ENCODE peak calls at places on chromosomes 3 and 15, in five cellular contexts. One of them, this sample, is unnamed.

GRCh38 chr3:9682123-9682522 is 21.5 kb upstream of the CPNE9 start:
- DNase-seq in pancreas: peak
- DNase-seq in tibial artery: no peak
- DNase-seq in PC-9: no peak
- DNase-seq in endodermal cell: no peak
- DNase-seq in this sample: no peak

GRCh38 chr3:36201546-36201945 is 178.8 kb upstream of the STAC start:
- DNase-seq in pancreas: no peak
- DNase-seq in endodermal cell: no peak
- DNase-seq in PC-9: no peak
- DNase-seq in tibial artery: no peak
- DNase-seq in this sample: no peak

GRCh38 chr15:39747326-39747725 is 35.3 kb downstream of the FSIP1 start:
- DNase-seq in tibial artery: no peak
- DNase-seq in PC-9: no peak
- DNase-seq in pancreas: no peak
- DNase-seq in endodermal cell: no peak
- DNase-seq in this sample: peak

GRCh38 chr3:141816958-141817357 is 53.8 kb downstream of the GRK7 start:
- DNase-seq in pancreas: no peak
- DNase-seq in PC-9: no peak
- DNase-seq in tibial artery: no peak
- DNase-seq in endodermal cell: no peak
- DNase-seq in this sample: no peak

GRCh38 chr3:46027021-46027705 is at the start of gene XCR1:
- DNase-seq in tibial artery: no peak
- DNase-seq in pancreas: no peak
- DNase-seq in endodermal cell: no peak
- DNase-seq in PC-9: no peak
- DNase-seq in this sample: no peak

GRCh38 chr3:127651516-127652172 is 21.1 kb upstream of the ABTB1 start:
- DNase-seq in endodermal cell: peak
- DNase-seq in pancreas: no peak
- DNase-seq in tibial artery: no peak
- DNase-seq in PC-9: no peak
- DNase-seq in this sample: no peak

GRCh38 chr15:29070471-29071192 is 184.9 kb downstream of the APBA2 start:
- DNase-seq in pancreas: no peak
- DNase-seq in PC-9: no peak
- DNase-seq in endodermal cell: peak
- DNase-seq in tibial artery: no peak
- DNase-seq in this sample: no peak

GRCh38 chr3:72231439-72232196 is 446.7 kb upstream of the PROK2 start:
- DNase-seq in PC-9: no peak
- DNase-seq in endodermal cell: no peak
- DNase-seq in pancreas: no peak
- DNase-seq in tibial artery: no peak
- DNase-seq in this sample: no peak

GRCh38 chr3:110248666-110249065 is 823.0 kb upstream of the NECTIN3 start:
- DNase-seq in tibial artery: no peak
- DNase-seq in pancreas: no peak
- DNase-seq in PC-9: no peak
- DNase-seq in endodermal cell: no peak
- DNase-seq in this sample: no peak

GRCh38 chr3:108125550-108126071 is 34.8 kb upstream of the CD47 start:
- DNase-seq in PC-9: no peak
- DNase-seq in endodermal cell: no peak
- DNase-seq in pancreas: no peak
- DNase-seq in tibial artery: no peak
- DNase-seq in this sample: no peak

GRCh38 chr15:29669823-29670222 is 152.4 kb downstream of the TJP1 start:
- DNase-seq in endodermal cell: no peak
- DNase-seq in pancreas: no peak
- DNase-seq in tibial artery: no peak
- DNase-seq in PC-9: peak
- DNase-seq in this sample: peak

GRCh38 chr3:171813897-171814460 is 3.7 kb upstream of the PLD1 start:
- DNase-seq in pancreas: no peak
- DNase-seq in endodermal cell: no peak
- DNase-seq in tibial artery: no peak
- DNase-seq in PC-9: no peak
- DNase-seq in this sample: no peak

GRCh38 chr15:75348563-75349350 is 1.9 kb downstream of the NEIL1 start:
- DNase-seq in PC-9: peak
- DNase-seq in endodermal cell: peak
- DNase-seq in tibial artery: no peak
- DNase-seq in pancreas: no peak
- DNase-seq in this sample: no peak

GRCh38 chr3:134035836-134036235 is 6.1 kb upstream of the SLCO2A1 start:
- DNase-seq in tibial artery: no peak
- DNase-seq in endodermal cell: no peak
- DNase-seq in PC-9: no peak
- DNase-seq in pancreas: no peak
- DNase-seq in this sample: no peak

GRCh38 chr3:74789111-74789510 is 174.7 kb upstream of the CNTN3 start:
- DNase-seq in pancreas: no peak
- DNase-seq in endodermal cell: no peak
- DNase-seq in PC-9: no peak
- DNase-seq in tibial artery: no peak
- DNase-seq in this sample: peak

GRCh38 chr3:194738254-194739093 is 52.8 kb downstream of the FAM43A start:
- DNase-seq in tibial artery: peak
- DNase-seq in PC-9: no peak
- DNase-seq in pancreas: peak
- DNase-seq in endodermal cell: no peak
- DNase-seq in this sample: no peak

GRCh38 chr3:31421280-31422048 is 111.3 kb upstream of the STT3B start:
- DNase-seq in PC-9: no peak
- DNase-seq in endodermal cell: no peak
- DNase-seq in pancreas: no peak
- DNase-seq in tibial artery: no peak
- DNase-seq in this sample: no peak

GRCh38 chr15:99963096-99963825 is 230.0 kb upstream of the LYSMD4 start:
- DNase-seq in PC-9: no peak
- DNase-seq in tibial artery: peak
- DNase-seq in endodermal cell: peak
- DNase-seq in pancreas: peak
- DNase-seq in this sample: peak

GRCh38 chr3:23246651-23247050 is 43.5 kb downstream of the UBE2E2 start:
- DNase-seq in pancreas: no peak
- DNase-seq in PC-9: no peak
- DNase-seq in endodermal cell: no peak
- DNase-seq in tibial artery: no peak
- DNase-seq in this sample: no peak

DNA sequence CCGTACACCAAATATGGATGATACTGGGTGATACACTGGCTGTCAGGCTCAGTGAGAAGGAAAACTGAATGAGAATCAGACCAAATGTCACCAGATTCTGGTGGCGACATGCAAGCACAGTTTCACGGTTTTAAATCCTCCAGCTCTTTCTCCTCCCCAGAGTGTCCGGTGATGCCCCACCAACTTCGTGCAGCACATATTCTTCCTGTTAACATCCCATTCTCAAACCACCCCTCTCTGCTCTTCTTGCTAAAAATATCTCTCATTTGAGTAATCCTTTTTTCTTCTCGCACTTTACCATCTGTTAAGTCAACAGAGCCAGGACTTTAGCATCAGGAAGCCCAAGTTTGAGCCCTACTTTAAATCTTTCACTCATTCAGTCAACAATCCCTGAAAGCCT is 68.1 kb upstream of the VGLL4 start:
- DNase-seq in endodermal cell: no peak
- DNase-seq in tibial artery: no peak
- DNase-seq in PC-9: no peak
- DNase-seq in pancreas: no peak
- DNase-seq in this sample: no peak
- H3K27ac ChIP-seq in endodermal cell: no peak
- H3K27ac ChIP-seq in tibial artery: peak
- H3K27ac ChIP-seq in PC-9: no peak
- H3K27ac ChIP-seq in pancreas: no peak
- H3K27ac ChIP-seq in this sample: no peak

GRCh38 chr15:73249499-73249898 is 119.3 kb downstream of the HCN4 start:
- DNase-seq in tibial artery: no peak
- DNase-seq in endodermal cell: no peak
- DNase-seq in PC-9: no peak
- DNase-seq in pancreas: no peak
- DNase-seq in this sample: no peak
- TF ChIP-seq CTCF in tibial artery: no peak
- TF ChIP-seq CTCF in endodermal cell: peak
- TF ChIP-seq CTCF in PC-9: no peak
- TF ChIP-seq CTCF in pancreas: no peak
- TF ChIP-seq CTCF in this sample: no peak

DNA sequence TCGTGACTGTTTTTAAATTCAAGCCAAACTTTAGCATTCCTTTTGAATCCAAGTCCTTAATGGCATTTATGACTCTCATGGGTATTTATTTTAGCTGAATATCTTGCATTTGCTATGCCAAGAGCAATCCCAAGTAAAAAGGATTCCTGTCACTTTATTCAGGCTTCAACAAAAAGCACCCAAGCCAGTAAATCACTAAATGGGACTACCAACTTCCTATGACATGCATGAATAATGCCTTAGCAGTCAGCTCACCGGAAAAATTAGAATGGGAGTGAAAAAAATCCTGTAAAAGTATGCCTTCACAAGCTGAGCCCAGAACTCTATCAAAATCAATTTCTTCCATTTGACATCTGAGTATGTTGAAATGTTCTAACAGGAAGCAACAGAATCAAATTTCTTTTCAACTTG is 1297.9 kb downstream of the ROBO2 start:
- DNase-seq in PC-9: no peak
- DNase-seq in tibial artery: no peak
- DNase-seq in pancreas: no peak
- DNase-seq in endodermal cell: no peak
- DNase-seq in this sample: no peak
- H3K27ac ChIP-seq in PC-9: no peak
- H3K27ac ChIP-seq in tibial artery: no peak
- H3K27ac ChIP-seq in pancreas: no peak
- H3K27ac ChIP-seq in endodermal cell: no peak
- H3K27ac ChIP-seq in this sample: no peak

GRCh38 chr3:4334548-4334947 is 31.4 kb downstream of the SETMAR start:
- DNase-seq in endodermal cell: no peak
- DNase-seq in tibial artery: no peak
- DNase-seq in pancreas: no peak
- DNase-seq in PC-9: no peak
- DNase-seq in this sample: no peak
- TF ChIP-seq CTCF in endodermal cell: peak
- TF ChIP-seq CTCF in tibial artery: no peak
- TF ChIP-seq CTCF in pancreas: no peak
- TF ChIP-seq CTCF in PC-9: no peak
- TF ChIP-seq CTCF in this sample: no peak

DNA sequence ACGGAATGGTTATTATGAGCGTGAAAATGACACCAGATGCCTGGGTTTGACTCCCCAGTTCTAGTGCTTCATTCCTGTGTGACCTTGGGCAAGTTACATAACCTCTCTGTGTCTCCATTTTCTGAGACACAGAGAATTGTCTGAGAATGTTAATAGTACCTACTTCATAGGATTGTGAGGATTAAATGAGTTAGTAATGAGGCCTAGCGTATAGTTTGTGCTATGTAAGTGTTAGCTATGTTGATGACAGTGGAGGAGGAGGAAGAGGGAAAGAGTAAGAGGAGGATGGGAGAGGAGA is 150.3 kb downstream of the MEGF11 start:
- DNase-seq in pancreas: no peak
- DNase-seq in tibial artery: no peak
- DNase-seq in PC-9: no peak
- DNase-seq in endodermal cell: no peak
- DNase-seq in this sample: no peak
- H3K27ac ChIP-seq in pancreas: no peak
- H3K27ac ChIP-seq in tibial artery: no peak
- H3K27ac ChIP-seq in PC-9: no peak
- H3K27ac ChIP-seq in endodermal cell: no peak
- H3K27ac ChIP-seq in this sample: no peak

GRCh38 chr15:42544858-42545629 is 3.5 kb downstream of the LRRC57 start:
- DNase-seq in tibial artery: no peak
- DNase-seq in endodermal cell: no peak
- DNase-seq in PC-9: no peak
- DNase-seq in pancreas: no peak
- DNase-seq in this sample: no peak
- TF ChIP-seq CTCF in tibial artery: no peak
- TF ChIP-seq CTCF in endodermal cell: no peak
- TF ChIP-seq CTCF in PC-9: no peak
- TF ChIP-seq CTCF in pancreas: no peak
- TF ChIP-seq CTCF in this sample: no peak

GRCh38 chr15:35495075-35495474 is 50.9 kb downstream of the DPH6 start:
- DNase-seq in tibial artery: no peak
- DNase-seq in endodermal cell: no peak
- DNase-seq in PC-9: no peak
- DNase-seq in pancreas: no peak
- DNase-seq in this sample: no peak

GRCh38 chr15:35491173-35491572 is 54.8 kb downstream of the DPH6 start:
- DNase-seq in PC-9: no peak
- DNase-seq in tibial artery: no peak
- DNase-seq in pancreas: no peak
- DNase-seq in endodermal cell: no peak
- DNase-seq in this sample: no peak

GRCh38 chr15:35499723-35500122 is 46.2 kb downstream of the DPH6 start:
- DNase-seq in PC-9: no peak
- DNase-seq in tibial artery: no peak
- DNase-seq in pancreas: no peak
- DNase-seq in endodermal cell: peak
- DNase-seq in this sample: no peak

GRCh38 chr15:35491999-35492398 is 54.0 kb downstream of the DPH6 start:
- DNase-seq in pancreas: no peak
- DNase-seq in tibial artery: no peak
- DNase-seq in PC-9: no peak
- DNase-seq in endodermal cell: no peak
- DNase-seq in this sample: no peak

GRCh38 chr15:35496585-35496984 is 49.4 kb downstream of the DPH6 start:
- DNase-seq in endodermal cell: no peak
- DNase-seq in pancreas: no peak
- DNase-seq in PC-9: no peak
- DNase-seq in tibial artery: no peak
- DNase-seq in this sample: no peak
- H3K27ac ChIP-seq in endodermal cell: no peak
- H3K27ac ChIP-seq in pancreas: no peak
- H3K27ac ChIP-seq in PC-9: no peak
- H3K27ac ChIP-seq in tibial artery: no peak
- H3K27ac ChIP-seq in this sample: no peak